ENCODE peak calls at places on chromosomes 5 and 9, in seven cellular contexts. One of them, this sample, is unnamed.

GRCh38 chr9:131500377-131500776 is 2.3 kb upstream of the POMT1 start:
- DNase-seq in activated CD4-positive, alpha-beta T cell treated with anti-CD3 and anti-CD28 coated beads for 1 hour: peak
- DNase-seq in activated T-cell treated with anti-CD3 and anti-CD28 coated beads for 1 hour: peak
- DNase-seq in NCI-H1694 treated with DMSO at 0.1 percent for 48 hours: no peak
- DNase-seq in fibroblast of pulmonary artery: no peak
- DNase-seq in sigmoid colon: no peak
- DNase-seq in amniotic stem cell: no peak
- DNase-seq in this sample: no peak

GRCh38 chr5:123598028-123598689 is 86.2 kb downstream of the CSNK1G3 start:
- DNase-seq in fibroblast of pulmonary artery: no peak
- DNase-seq in amniotic stem cell: no peak
- DNase-seq in activated T-cell treated with anti-CD3 and anti-CD28 coated beads for 1 hour: no peak
- DNase-seq in activated CD4-positive, alpha-beta T cell treated with anti-CD3 and anti-CD28 coated beads for 1 hour: no peak
- DNase-seq in sigmoid colon: no peak
- DNase-seq in NCI-H1694 treated with DMSO at 0.1 percent for 48 hours: no peak
- DNase-seq in this sample: no peak

GRCh38 chr5:14809369-14810144 is 62.0 kb downstream of the ANKH start:
- DNase-seq in amniotic stem cell: peak
- DNase-seq in activated T-cell treated with anti-CD3 and anti-CD28 coated beads for 1 hour: peak
- DNase-seq in sigmoid colon: peak
- DNase-seq in activated CD4-positive, alpha-beta T cell treated with anti-CD3 and anti-CD28 coated beads for 1 hour: peak
- DNase-seq in NCI-H1694 treated with DMSO at 0.1 percent for 48 hours: no peak
- DNase-seq in fibroblast of pulmonary artery: peak
- DNase-seq in this sample: no peak

GRCh38 chr5:150114773-150115408 is 28.5 kb upstream of the CSF1R start:
- DNase-seq in sigmoid colon: no peak
- DNase-seq in fibroblast of pulmonary artery: no peak
- DNase-seq in amniotic stem cell: no peak
- DNase-seq in activated CD4-positive, alpha-beta T cell treated with anti-CD3 and anti-CD28 coated beads for 1 hour: no peak
- DNase-seq in NCI-H1694 treated with DMSO at 0.1 percent for 48 hours: no peak
- DNase-seq in activated T-cell treated with anti-CD3 and anti-CD28 coated beads for 1 hour: no peak
- DNase-seq in this sample: no peak

GRCh38 chr5:95244479-95244878 is 40.4 kb downstream of the MCTP1 start:
- DNase-seq in activated CD4-positive, alpha-beta T cell treated with anti-CD3 and anti-CD28 coated beads for 1 hour: no peak
- DNase-seq in NCI-H1694 treated with DMSO at 0.1 percent for 48 hours: no peak
- DNase-seq in fibroblast of pulmonary artery: no peak
- DNase-seq in activated T-cell treated with anti-CD3 and anti-CD28 coated beads for 1 hour: no peak
- DNase-seq in sigmoid colon: no peak
- DNase-seq in amniotic stem cell: no peak
- DNase-seq in this sample: no peak

GRCh38 chr5:77168187-77168883 is 42.1 kb upstream of the PDE8B start:
- DNase-seq in NCI-H1694 treated with DMSO at 0.1 percent for 48 hours: peak
- DNase-seq in sigmoid colon: peak
- DNase-seq in fibroblast of pulmonary artery: peak
- DNase-seq in amniotic stem cell: no peak
- DNase-seq in activated T-cell treated with anti-CD3 and anti-CD28 coated beads for 1 hour: no peak
- DNase-seq in activated CD4-positive, alpha-beta T cell treated with anti-CD3 and anti-CD28 coated beads for 1 hour: no peak
- DNase-seq in this sample: no peak

GRCh38 chr9:136198605-136199083 is 6.3 kb downstream of the LHX3 start:
- DNase-seq in activated T-cell treated with anti-CD3 and anti-CD28 coated beads for 1 hour: no peak
- DNase-seq in amniotic stem cell: no peak
- DNase-seq in activated CD4-positive, alpha-beta T cell treated with anti-CD3 and anti-CD28 coated beads for 1 hour: no peak
- DNase-seq in sigmoid colon: no peak
- DNase-seq in fibroblast of pulmonary artery: peak
- DNase-seq in NCI-H1694 treated with DMSO at 0.1 percent for 48 hours: no peak
- DNase-seq in this sample: no peak

GRCh38 chr9:22528485-22528884 is 81.9 kb downstream of the DMRTA1 start:
- DNase-seq in amniotic stem cell: peak
- DNase-seq in activated T-cell treated with anti-CD3 and anti-CD28 coated beads for 1 hour: no peak
- DNase-seq in activated CD4-positive, alpha-beta T cell treated with anti-CD3 and anti-CD28 coated beads for 1 hour: no peak
- DNase-seq in sigmoid colon: no peak
- DNase-seq in fibroblast of pulmonary artery: peak
- DNase-seq in NCI-H1694 treated with DMSO at 0.1 percent for 48 hours: peak
- DNase-seq in this sample: no peak

GRCh38 chr9:71921190-71921814 is 9.9 kb downstream of the C9orf85 start:
- DNase-seq in NCI-H1694 treated with DMSO at 0.1 percent for 48 hours: no peak
- DNase-seq in activated CD4-positive, alpha-beta T cell treated with anti-CD3 and anti-CD28 coated beads for 1 hour: no peak
- DNase-seq in amniotic stem cell: no peak
- DNase-seq in sigmoid colon: no peak
- DNase-seq in fibroblast of pulmonary artery: no peak
- DNase-seq in activated T-cell treated with anti-CD3 and anti-CD28 coated beads for 1 hour: no peak
- DNase-seq in this sample: no peak

GRCh38 chr5:123543438-123543837 is 31.5 kb downstream of the CSNK1G3 start:
- DNase-seq in sigmoid colon: no peak
- DNase-seq in activated CD4-positive, alpha-beta T cell treated with anti-CD3 and anti-CD28 coated beads for 1 hour: no peak
- DNase-seq in amniotic stem cell: no peak
- DNase-seq in NCI-H1694 treated with DMSO at 0.1 percent for 48 hours: no peak
- DNase-seq in fibroblast of pulmonary artery: no peak
- DNase-seq in activated T-cell treated with anti-CD3 and anti-CD28 coated beads for 1 hour: no peak
- DNase-seq in this sample: no peak

GRCh38 chr5:139389701-139390638 is at the start of gene MZB1:
- DNase-seq in NCI-H1694 treated with DMSO at 0.1 percent for 48 hours: no peak
- DNase-seq in activated CD4-positive, alpha-beta T cell treated with anti-CD3 and anti-CD28 coated beads for 1 hour: no peak
- DNase-seq in sigmoid colon: no peak
- DNase-seq in amniotic stem cell: no peak
- DNase-seq in activated T-cell treated with anti-CD3 and anti-CD28 coated beads for 1 hour: no peak
- DNase-seq in fibroblast of pulmonary artery: no peak
- DNase-seq in this sample: no peak

GRCh38 chr9:130912932-130913598 is 16.5 kb upstream of the QRFP start:
- DNase-seq in activated T-cell treated with anti-CD3 and anti-CD28 coated beads for 1 hour: no peak
- DNase-seq in NCI-H1694 treated with DMSO at 0.1 percent for 48 hours: no peak
- DNase-seq in fibroblast of pulmonary artery: peak
- DNase-seq in sigmoid colon: peak
- DNase-seq in activated CD4-positive, alpha-beta T cell treated with anti-CD3 and anti-CD28 coated beads for 1 hour: no peak
- DNase-seq in amniotic stem cell: peak
- DNase-seq in this sample: peak

GRCh38 chr9:20593551-20593950 is 28.7 kb downstream of the MLLT3 start:
- DNase-seq in amniotic stem cell: peak
- DNase-seq in activated CD4-positive, alpha-beta T cell treated with anti-CD3 and anti-CD28 coated beads for 1 hour: no peak
- DNase-seq in NCI-H1694 treated with DMSO at 0.1 percent for 48 hours: no peak
- DNase-seq in fibroblast of pulmonary artery: peak
- DNase-seq in sigmoid colon: no peak
- DNase-seq in activated T-cell treated with anti-CD3 and anti-CD28 coated beads for 1 hour: no peak
- DNase-seq in this sample: peak

GRCh38 chr5:132489871-132490483 is 596 bp downstream of the IRF1 start:
- DNase-seq in amniotic stem cell: peak
- DNase-seq in activated CD4-positive, alpha-beta T cell treated with anti-CD3 and anti-CD28 coated beads for 1 hour: peak
- DNase-seq in fibroblast of pulmonary artery: peak
- DNase-seq in NCI-H1694 treated with DMSO at 0.1 percent for 48 hours: no peak
- DNase-seq in activated T-cell treated with anti-CD3 and anti-CD28 coated beads for 1 hour: no peak
- DNase-seq in sigmoid colon: peak
- DNase-seq in this sample: peak

GRCh38 chr5:142784405-142784955 is 14.3 kb downstream of the ARHGAP26 start:
- DNase-seq in amniotic stem cell: no peak
- DNase-seq in activated CD4-positive, alpha-beta T cell treated with anti-CD3 and anti-CD28 coated beads for 1 hour: no peak
- DNase-seq in fibroblast of pulmonary artery: no peak
- DNase-seq in activated T-cell treated with anti-CD3 and anti-CD28 coated beads for 1 hour: no peak
- DNase-seq in NCI-H1694 treated with DMSO at 0.1 percent for 48 hours: no peak
- DNase-seq in sigmoid colon: no peak
- DNase-seq in this sample: no peak

GRCh38 chr9:92325991-92326500 is 293 bp downstream of the CENPP start:
- DNase-seq in activated CD4-positive, alpha-beta T cell treated with anti-CD3 and anti-CD28 coated beads for 1 hour: no peak
- DNase-seq in activated T-cell treated with anti-CD3 and anti-CD28 coated beads for 1 hour: no peak
- DNase-seq in sigmoid colon: no peak
- DNase-seq in NCI-H1694 treated with DMSO at 0.1 percent for 48 hours: no peak
- DNase-seq in amniotic stem cell: no peak
- DNase-seq in fibroblast of pulmonary artery: no peak
- DNase-seq in this sample: no peak

GRCh38 chr5:61603211-61603908 is 271.3 kb downstream of the ZSWIM6 start:
- DNase-seq in amniotic stem cell: no peak
- DNase-seq in activated T-cell treated with anti-CD3 and anti-CD28 coated beads for 1 hour: no peak
- DNase-seq in fibroblast of pulmonary artery: no peak
- DNase-seq in NCI-H1694 treated with DMSO at 0.1 percent for 48 hours: peak
- DNase-seq in sigmoid colon: no peak
- DNase-seq in activated CD4-positive, alpha-beta T cell treated with anti-CD3 and anti-CD28 coated beads for 1 hour: no peak
- DNase-seq in this sample: no peak

GRCh38 chr5:68314465-68314864 is 98.9 kb downstream of the PIK3R1 start:
- DNase-seq in sigmoid colon: no peak
- DNase-seq in fibroblast of pulmonary artery: no peak
- DNase-seq in activated CD4-positive, alpha-beta T cell treated with anti-CD3 and anti-CD28 coated beads for 1 hour: no peak
- DNase-seq in amniotic stem cell: no peak
- DNase-seq in activated T-cell treated with anti-CD3 and anti-CD28 coated beads for 1 hour: no peak
- DNase-seq in NCI-H1694 treated with DMSO at 0.1 percent for 48 hours: no peak
- DNase-seq in this sample: no peak

GRCh38 chr5:31931872-31932271 is 242.2 kb downstream of the GOLPH3 start:
- DNase-seq in sigmoid colon: no peak
- DNase-seq in amniotic stem cell: no peak
- DNase-seq in fibroblast of pulmonary artery: no peak
- DNase-seq in activated T-cell treated with anti-CD3 and anti-CD28 coated beads for 1 hour: no peak
- DNase-seq in activated CD4-positive, alpha-beta T cell treated with anti-CD3 and anti-CD28 coated beads for 1 hour: no peak
- DNase-seq in NCI-H1694 treated with DMSO at 0.1 percent for 48 hours: no peak
- DNase-seq in this sample: no peak

This sample was measured in Caki2.